ENCODE peak calls at places on chromosomes 7 and 10, in six cellular contexts. I is GM23248, V is T-cell, U is amniotic epithelial cell, E is MM.1S, K is midbrain. C is an unnamed sample.

GRCh38 chr10:43962346-43963191 is 313.9 kb upstream of the ZNF32 start:
- DNase-seq in U (peak; percentile 95), E (no peak), I (peak; percentile 25), K (no peak), V (no peak), C (peak; percentile 23)

GRCh38 chr10:93376372-93377296 is 105.5 kb downstream of the MYOF start:
- DNase-seq in E (peak; percentile 67), K (peak; percentile 73), I (peak; percentile 92), U (peak; percentile 85), V (peak; percentile 28), C (peak; percentile 92)

GRCh38 chr10:61960396-61961120 is 59.1 kb downstream of the ARID5B start:
- DNase-seq in K (no peak), E (no peak), I (no peak), V (no peak), U (no peak), C (no peak)

GRCh38 chr10:18230794-18231193 is 90.6 kb downstream of the CACNB2 start:
- DNase-seq in U (peak; percentile 53), I (peak; percentile 65), K (no peak), E (no peak), V (no peak), C (peak; percentile 71)

GRCh38 chr10:3115685-3116084 is 48.3 kb downstream of the PFKP start:
- DNase-seq in U (no peak), V (no peak), E (no peak), I (no peak), K (no peak), C (no peak)

GRCh38 chr10:1420663-1421362 is 316.5 kb downstream of the ADARB2 start:
- DNase-seq in E (peak; percentile 70), U (no peak), V (peak; percentile 37), I (peak; percentile 22), K (peak; percentile 35), C (no peak)

GRCh38 chr10:95864906-95865813 is 42.6 kb upstream of the CC2D2B start:
- DNase-seq in V (peak; percentile 27), K (peak; percentile 5), I (peak; percentile 87), U (peak; percentile 90), E (peak; percentile 66), C (peak; percentile 92)

GRCh38 chr10:72665925-72666324 is 26.0 kb upstream of the MCU start:
- DNase-seq in K (no peak), E (no peak), V (no peak), U (peak; percentile 61), I (peak; percentile 72), C (peak; percentile 67)

GRCh38 chr7:30917216-30917893 is 5.7 kb downstream of the AQP1 start:
- DNase-seq in V (no peak), U (no peak), E (no peak), K (no peak), I (no peak), C (no peak)

C was measured in foreskin fibroblast.